ENCODE peak calls at places on chromosome X, in five cellular contexts. One of them, this sample, is unnamed.

GRCh38 chrX:101507372-101507771 is 22.1 kb downstream of the ARMCX4 start:
- DNase-seq in H1: no peak
- DNase-seq in spleen: no peak
- DNase-seq in HCT116: no peak
- DNase-seq in HepG2: no peak
- DNase-seq in this sample: no peak

GRCh38 chrX:38986586-38986985 is 185.3 kb downstream of the MID1IP1 start:
- DNase-seq in spleen: no peak
- DNase-seq in HepG2: no peak
- DNase-seq in H1: no peak
- DNase-seq in HCT116: no peak
- DNase-seq in this sample: no peak

GRCh38 chrX:22950278-22951266 is 49.2 kb upstream of the DDX53 start:
- DNase-seq in H1: no peak
- DNase-seq in HCT116: no peak
- DNase-seq in HepG2: no peak
- DNase-seq in spleen: no peak
- DNase-seq in this sample: no peak

GRCh38 chrX:17930850-17931249 is 69.8 kb upstream of the RAI2 start:
- DNase-seq in HepG2: no peak
- DNase-seq in HCT116: no peak
- DNase-seq in H1: no peak
- DNase-seq in spleen: no peak
- DNase-seq in this sample: no peak

GRCh38 chrX:46168254-46168653 is 377.0 kb downstream of the ZNF674 start:
- DNase-seq in HepG2: no peak
- DNase-seq in H1: no peak
- DNase-seq in HCT116: no peak
- DNase-seq in spleen: no peak
- DNase-seq in this sample: no peak

GRCh38 chrX:8049827-8050226 is 121.2 kb downstream of the VCX2 start:
- DNase-seq in spleen: no peak
- DNase-seq in H1: no peak
- DNase-seq in HCT116: no peak
- DNase-seq in HepG2: no peak
- DNase-seq in this sample: no peak

GRCh38 chrX:17597836-17598434 is 139.4 kb upstream of the SCML1 start:
- DNase-seq in HCT116: no peak
- DNase-seq in HepG2: no peak
- DNase-seq in spleen: no peak
- DNase-seq in H1: no peak
- DNase-seq in this sample: peak

GRCh38 chrX:39815621-39816020 is 282.1 kb downstream of the BCOR start:
- DNase-seq in HCT116: no peak
- DNase-seq in HepG2: no peak
- DNase-seq in spleen: no peak
- DNase-seq in H1: no peak
- DNase-seq in this sample: no peak

GRCh38 chrX:140817943-140818342 is 108.4 kb downstream of the LINC00632 start:
- DNase-seq in HepG2: no peak
- DNase-seq in HCT116: no peak
- DNase-seq in H1: no peak
- DNase-seq in spleen: no peak
- DNase-seq in this sample: no peak

GRCh38 chrX:132833373-132833772 is 125.1 kb downstream of the HS6ST2 start:
- DNase-seq in HepG2: no peak
- DNase-seq in HCT116: no peak
- DNase-seq in spleen: no peak
- DNase-seq in H1: no peak
- DNase-seq in this sample: no peak

GRCh38 chrX:119676949-119677653 is 15.9 kb downstream of the SEPTIN6 start:
- DNase-seq in H1: no peak
- DNase-seq in HCT116: no peak
- DNase-seq in HepG2: no peak
- DNase-seq in spleen: no peak
- DNase-seq in this sample: no peak

GRCh38 chrX:68945603-68946228 is 116.9 kb downstream of the EFNB1 start:
- DNase-seq in HepG2: no peak
- DNase-seq in HCT116: no peak
- DNase-seq in spleen: peak
- DNase-seq in H1: no peak
- DNase-seq in this sample: peak

GRCh38 chrX:43121637-43122036 is 343.7 kb upstream of the PPP1R2C start:
- DNase-seq in spleen: no peak
- DNase-seq in HepG2: no peak
- DNase-seq in H1: no peak
- DNase-seq in HCT116: no peak
- DNase-seq in this sample: no peak

GRCh38 chrX:8731579-8732395 is at the start of gene ANOS1:
- DNase-seq in HCT116: no peak
- DNase-seq in H1: no peak
- DNase-seq in spleen: peak
- DNase-seq in HepG2: no peak
- DNase-seq in this sample: peak

GRCh38 chrX:15129412-15129811 is 140.5 kb downstream of the ASB9 start:
- DNase-seq in HCT116: no peak
- DNase-seq in spleen: no peak
- DNase-seq in H1: no peak
- DNase-seq in HepG2: no peak
- DNase-seq in this sample: no peak

GRCh38 chrX:32408389-32408788 is 803.0 kb downstream of the DMD start:
- DNase-seq in HCT116: no peak
- DNase-seq in H1: no peak
- DNase-seq in spleen: no peak
- DNase-seq in HepG2: no peak
- DNase-seq in this sample: no peak

GRCh38 chrX:47854474-47854873 is 17.8 kb downstream of the ZNF81 start:
- DNase-seq in HCT116: no peak
- DNase-seq in H1: no peak
- DNase-seq in HepG2: no peak
- DNase-seq in spleen: no peak
- DNase-seq in this sample: no peak

GRCh38 chrX:44570524-44570923 is 27.9 kb upstream of the FUNDC1 start:
- DNase-seq in H1: no peak
- DNase-seq in spleen: no peak
- DNase-seq in HepG2: no peak
- DNase-seq in HCT116: no peak
- DNase-seq in this sample: no peak

GRCh38 chrX:2385224-2385623 is 115.6 kb downstream of the DHRSX start:
- DNase-seq in HCT116: peak
- DNase-seq in spleen: no peak
- DNase-seq in H1: no peak
- DNase-seq in HepG2: no peak
- DNase-seq in this sample: no peak

GRCh38 chrX:133868687-133869086 is 116.7 kb downstream of the GPC3 start:
- DNase-seq in H1: no peak
- DNase-seq in spleen: no peak
- DNase-seq in HepG2: no peak
- DNase-seq in HCT116: no peak
- DNase-seq in this sample: no peak

GRCh38 chrX:11619426-11619825 is 46.3 kb downstream of the ARHGAP6 start:
- DNase-seq in spleen: no peak
- DNase-seq in HepG2: no peak
- DNase-seq in HCT116: no peak
- DNase-seq in H1: no peak
- DNase-seq in this sample: no peak

GRCh38 chrX:15475021-15475420 is 18.1 kb downstream of the PIR start:
- DNase-seq in HepG2: no peak
- DNase-seq in HCT116: no peak
- DNase-seq in H1: no peak
- DNase-seq in spleen: no peak
- DNase-seq in this sample: no peak

GRCh38 chrX:138756234-138756633 is 44.7 kb upstream of the FGF13 start:
- DNase-seq in HepG2: no peak
- DNase-seq in H1: peak
- DNase-seq in spleen: no peak
- DNase-seq in HCT116: no peak
- DNase-seq in this sample: no peak

GRCh38 chrX:31269914-31270313 is 198.1 kb upstream of the FTHL17 start:
- DNase-seq in HCT116: no peak
- DNase-seq in spleen: no peak
- DNase-seq in H1: no peak
- DNase-seq in HepG2: no peak
- DNase-seq in this sample: no peak

GRCh38 chrX:24260827-24261550 is 52.9 kb downstream of the SUPT20HL2 start:
- DNase-seq in H1: no peak
- DNase-seq in spleen: no peak
- DNase-seq in HepG2: no peak
- DNase-seq in HCT116: no peak
- DNase-seq in this sample: peak

GRCh38 chrX:16610121-16610565 is 39.8 kb upstream of the S100G start:
- DNase-seq in HCT116: no peak
- DNase-seq in spleen: no peak
- DNase-seq in H1: no peak
- DNase-seq in HepG2: no peak
- DNase-seq in this sample: no peak

GRCh38 chrX:68750316-68750715 is 78.5 kb upstream of the EFNB1 start:
- DNase-seq in HCT116: no peak
- DNase-seq in HepG2: no peak
- DNase-seq in H1: no peak
- DNase-seq in spleen: no peak
- DNase-seq in this sample: no peak

GRCh38 chrX:40415675-40416074 is 165.1 kb upstream of the ATP6AP2 start:
- DNase-seq in HCT116: no peak
- DNase-seq in HepG2: no peak
- DNase-seq in spleen: no peak
- DNase-seq in H1: no peak
- DNase-seq in this sample: peak

GRCh38 chrX:131571348-131571747 is 27.5 kb downstream of the OR13H1 start:
- DNase-seq in HCT116: no peak
- DNase-seq in spleen: no peak
- DNase-seq in HepG2: no peak
- DNase-seq in H1: no peak
- DNase-seq in this sample: no peak

GRCh38 chrX:131564553-131565229 is 20.8 kb downstream of the OR13H1 start:
- DNase-seq in spleen: no peak
- DNase-seq in HepG2: no peak
- DNase-seq in HCT116: no peak
- DNase-seq in H1: no peak
- DNase-seq in this sample: no peak

GRCh38 chrX:131565909-131566308 is 22.0 kb downstream of the OR13H1 start:
- DNase-seq in spleen: no peak
- DNase-seq in H1: no peak
- DNase-seq in HCT116: no peak
- DNase-seq in HepG2: no peak
- DNase-seq in this sample: no peak
- TF ChIP-seq POLR2AphosphoS5 in spleen: no peak
- TF ChIP-seq POLR2AphosphoS5 in H1: no peak
- TF ChIP-seq POLR2AphosphoS5 in HCT116: no peak
- TF ChIP-seq POLR2AphosphoS5 in HepG2: no peak
- TF ChIP-seq POLR2AphosphoS5 in this sample: no peak

GRCh38 chrX:49193542-49193964 is 6.4 kb downstream of the SYP start:
- DNase-seq in H1: no peak
- DNase-seq in HepG2: no peak
- DNase-seq in HCT116: no peak
- DNase-seq in spleen: no peak
- DNase-seq in this sample: no peak

GRCh38 chrX:49188468-49189076 is 2.4 kb upstream of the PRICKLE3 start:
- DNase-seq in HepG2: no peak
- DNase-seq in spleen: no peak
- DNase-seq in HCT116: no peak
- DNase-seq in H1: no peak
- DNase-seq in this sample: no peak

GRCh38 chrX:49191033-49191871 is 5.1 kb upstream of the PRICKLE3 start:
- DNase-seq in spleen: peak
- DNase-seq in HCT116: peak
- DNase-seq in H1: peak
- DNase-seq in HepG2: peak
- DNase-seq in this sample: peak

GRCh38 chrX:49192722-49193328 is 6.7 kb upstream of the PRICKLE3 start:
- DNase-seq in HepG2: no peak
- DNase-seq in H1: no peak
- DNase-seq in spleen: no peak
- DNase-seq in HCT116: no peak
- DNase-seq in this sample: no peak

DNA sequence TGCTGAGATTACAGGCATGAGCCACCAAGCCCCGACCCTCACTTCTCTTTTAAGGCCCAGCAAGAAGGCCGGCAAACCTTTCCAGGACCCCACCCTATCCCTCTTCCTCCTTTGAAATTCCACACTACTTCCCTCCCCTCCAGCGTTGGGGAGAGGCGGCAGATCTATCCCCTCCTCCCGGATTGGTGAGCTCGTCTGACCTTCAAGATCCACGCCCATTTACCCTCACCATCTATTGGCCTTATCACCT is 4.5 kb upstream of the PRICKLE3 start:
- DNase-seq in spleen: no peak
- DNase-seq in H1: no peak
- DNase-seq in HepG2: no peak
- DNase-seq in HCT116: no peak
- DNase-seq in this sample: no peak
- TF ChIP-seq POLR2AphosphoS5 in spleen: peak
- TF ChIP-seq POLR2AphosphoS5 in H1: no peak
- TF ChIP-seq POLR2AphosphoS5 in HepG2: peak
- TF ChIP-seq POLR2AphosphoS5 in HCT116: peak
- TF ChIP-seq POLR2AphosphoS5 in this sample: peak

DNA sequence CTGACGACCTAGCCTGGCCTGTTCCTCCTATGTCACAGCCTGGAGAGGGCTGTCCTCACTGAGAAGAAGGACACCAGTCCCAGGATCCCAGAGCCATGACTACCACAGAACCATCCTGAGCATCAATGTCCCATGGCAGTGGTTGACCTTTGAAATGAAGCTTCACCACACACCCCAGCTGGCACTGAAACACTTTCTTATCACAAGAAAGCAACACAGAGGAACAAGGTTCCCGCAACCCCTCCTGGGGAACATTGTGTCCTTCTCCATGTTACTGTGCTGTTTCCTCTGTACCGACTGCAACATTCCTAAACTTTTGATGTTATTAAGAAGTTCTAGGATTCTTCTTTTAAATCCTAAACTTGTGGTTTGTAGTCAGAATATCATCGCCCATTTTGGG is 21.2 kb upstream of the FAM156A start:
- DNase-seq in HCT116: no peak
- DNase-seq in spleen: no peak
- DNase-seq in H1: no peak
- DNase-seq in HepG2: no peak
- DNase-seq in this sample: peak
- TF ChIP-seq POLR2AphosphoS5 in HCT116: no peak
- TF ChIP-seq POLR2AphosphoS5 in spleen: peak
- TF ChIP-seq POLR2AphosphoS5 in H1: no peak
- TF ChIP-seq POLR2AphosphoS5 in HepG2: no peak
- TF ChIP-seq POLR2AphosphoS5 in this sample: no peak

DNA sequence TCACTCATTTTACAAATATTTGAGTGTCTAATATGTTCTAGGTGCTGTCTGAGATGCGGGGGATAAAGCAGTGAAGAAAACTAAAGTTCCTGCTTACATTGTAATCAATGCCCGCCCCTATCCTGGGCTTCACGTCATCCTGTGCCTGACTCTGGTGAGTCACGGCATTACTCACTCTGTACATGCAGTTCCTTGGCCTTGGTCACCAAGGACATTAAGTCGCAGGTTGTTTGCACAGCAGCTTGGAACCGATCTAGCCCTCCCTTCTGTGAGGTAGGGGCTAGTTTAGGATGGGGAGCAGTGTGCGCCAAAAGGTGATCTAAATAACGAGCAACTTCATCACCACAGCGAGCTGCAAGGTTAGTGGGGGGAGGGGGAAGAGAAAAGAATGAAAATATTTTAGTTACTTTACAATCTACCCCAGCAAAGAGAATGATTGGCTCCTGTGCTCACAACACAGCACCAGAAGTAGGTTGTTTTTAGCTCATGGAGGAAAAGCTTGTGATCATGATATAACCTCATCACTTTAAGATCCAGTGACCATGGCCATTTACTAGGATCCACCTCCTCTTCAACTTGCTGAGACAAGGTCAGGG is 48.0 kb upstream of the HDAC8 start:
- DNase-seq in HCT116: peak
- DNase-seq in HepG2: peak
- DNase-seq in H1: no peak
- DNase-seq in spleen: no peak
- DNase-seq in this sample: peak
- TF ChIP-seq POLR2AphosphoS5 in HCT116: peak
- TF ChIP-seq POLR2AphosphoS5 in HepG2: no peak
- TF ChIP-seq POLR2AphosphoS5 in H1: no peak
- TF ChIP-seq POLR2AphosphoS5 in spleen: no peak
- TF ChIP-seq POLR2AphosphoS5 in this sample: peak